ENCODE peak calls at places on chromosomes 5 and 9, in four cellular contexts. V is K562, J is tibial nerve, F is HepG2. L is an unnamed sample. For H3K36me3, the result is how much of the 10 kb centered on the place peaks cover.

GRCh38 chr9:96532173-96532572 is 82.2 kb downstream of the HABP4 start:
- DNase-seq in V (no peak), J (no peak), F (no peak), L (no peak)

GRCh38 chr9:130237763-130238524 is 27.6 kb upstream of the HMCN2 start:
- DNase-seq in V (no peak), J (no peak), F (no peak), L (no peak)

GRCh38 chr5:139665626-139666025 is 17.5 kb downstream of the CXXC5 start:
- DNase-seq in V (no peak), J (no peak), F (no peak), L (no peak)

GRCh38 chr9:36911601-36912412 is 122.3 kb downstream of the PAX5 start:
- DNase-seq in V (no peak), J (no peak), F (no peak), L (no peak)

GRCh38 chr9:21549251-21549765 is 67.2 kb upstream of the IFNE start:
- DNase-seq in V (no peak), J (no peak), F (no peak), L (no peak)

GRCh38 chr5:143041972-143042770 is 272.0 kb downstream of the ARHGAP26 start:
- DNase-seq in V (no peak), J (no peak), F (no peak), L (no peak)

GRCh38 chr5:179318193-179318955 is 26.9 kb downstream of the ADAMTS2 start:
- DNase-seq in V (no peak), J (no peak), F (no peak), L (peak)

GRCh38 chr9:90970603-90971002 is 169.0 kb downstream of the SYK start:
- DNase-seq in V (no peak), J (no peak), F (no peak), L (no peak)

GRCh38 chr5:94468531-94468930 is 149.9 kb downstream of the KIAA0825 start:
- DNase-seq in V (no peak), J (no peak), F (no peak), L (no peak)

GRCh38 chr5:133844836-133845235 is 123.6 kb downstream of the C5orf15 start:
- DNase-seq in V (no peak), J (no peak), F (no peak), L (no peak)

GRCh38 chr9:133862585-133863041 is 124.5 kb upstream of the SARDH start:
- DNase-seq in V (no peak), J (peak), F (no peak), L (peak)

GRCh38 chr9:13149454-13149853 is 130.0 kb downstream of the MPDZ start:
- DNase-seq in V (no peak), J (no peak), F (no peak), L (no peak)

GRCh38 chr9:2697492-2697891 is 19.8 kb upstream of the KCNV2 start:
- DNase-seq in V (no peak), J (no peak), F (no peak), L (no peak)

GRCh38 chr9:128684325-128685021 is 4.5 kb upstream of the SET start:
- DNase-seq in V (peak), J (peak), F (peak), L (peak)

GRCh38 chr9:128683340-128684064 is 5.5 kb upstream of the SET start:
- DNase-seq in V (peak), J (no peak), F (no peak), L (peak)

GRCh38 chr9:128684065-128684324 is 5.0 kb upstream of the SET start:
- DNase-seq in V (peak), J (no peak), F (no peak), L (no peak)

GRCh38 chr9:128685636-128686489 is 3.2 kb upstream of the SET start:
- DNase-seq in V (no peak), J (no peak), F (no peak), L (peak)

DNA sequence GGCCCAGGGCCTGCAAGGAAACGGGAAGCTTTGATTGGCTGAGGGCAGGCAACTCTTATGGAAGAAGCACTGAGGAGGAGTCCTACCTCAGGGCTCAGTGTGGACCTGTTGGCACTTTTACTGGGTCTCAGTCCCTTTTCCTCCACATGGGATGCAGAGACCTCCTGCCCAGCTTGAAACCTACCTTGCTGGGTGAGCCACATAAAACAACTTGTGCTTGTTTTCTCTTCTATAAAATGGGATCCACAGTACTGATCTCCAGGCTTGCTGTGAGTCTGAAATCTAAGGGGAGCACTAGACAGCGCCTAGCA is 4.0 kb upstream of the SET start:
- DNase-seq in V (no peak), J (no peak), F (peak), L (no peak)
- H3K4me3 ChIP-seq in V (no peak), J (no peak), F (peak), L (no peak)

GRCh38 chr5:66882592-66883227 is 286.5 kb downstream of the MAST4 start:
- DNase-seq in V (no peak), J (no peak), F (no peak), L (no peak)

GRCh38 chr5:66877843-66878242 is 281.6 kb downstream of the MAST4 start:
- DNase-seq in V (no peak), J (no peak), F (no peak), L (no peak)

GRCh38 chr5:66876266-66876807 is 280.1 kb downstream of the MAST4 start:
- DNase-seq in V (no peak), J (no peak), F (no peak), L (no peak)

GRCh38 chr5:66884589-66885228 is 288.5 kb downstream of the MAST4 start:
- DNase-seq in V (no peak), J (no peak), F (no peak), L (no peak)

GRCh38 chr5:66881475-66882161 is 285.4 kb downstream of the MAST4 start:
- DNase-seq in V (no peak), J (no peak), F (no peak), L (peak)
- TF ChIP-seq EP300 in V (no peak), J (no peak), F (no peak), L (peak)

DNA sequence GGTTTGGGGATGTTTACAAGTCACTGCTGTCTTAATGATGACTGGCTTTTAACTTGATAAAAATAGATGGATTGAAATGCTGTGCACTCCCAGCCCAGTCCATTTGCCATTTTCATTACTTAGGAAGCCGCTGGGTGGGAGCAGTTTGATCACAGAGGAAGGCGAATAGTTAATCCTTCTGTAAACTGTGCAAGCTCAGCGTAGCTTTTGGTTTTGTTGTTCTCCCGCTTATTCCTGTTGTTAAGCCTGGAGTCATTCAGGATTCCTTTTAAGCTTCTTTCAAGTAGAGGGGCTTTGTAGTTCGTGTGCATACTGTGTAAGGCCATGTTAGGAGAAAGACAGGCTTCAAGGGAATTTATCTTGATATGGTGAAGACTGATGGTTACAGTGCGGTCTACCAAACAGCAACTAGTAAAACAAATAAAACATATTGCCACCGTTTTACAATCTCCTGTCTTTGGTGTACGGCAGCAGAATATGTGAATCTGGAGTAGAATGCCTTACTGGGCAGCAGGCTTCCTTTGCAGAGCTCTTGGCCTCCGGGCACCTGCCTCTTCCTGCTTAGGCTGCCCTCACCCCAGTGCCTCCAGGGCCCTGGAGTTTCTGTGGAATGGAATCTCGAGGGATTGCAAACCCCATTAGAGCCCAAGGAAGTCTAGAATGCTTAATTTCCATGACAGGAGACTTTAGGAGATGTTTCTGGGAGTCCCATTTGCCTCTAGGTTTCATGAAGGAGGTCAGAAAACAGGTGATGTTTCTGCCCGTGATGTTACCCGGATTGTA is 141.4 kb downstream of the TRIO start:
- DNase-seq in V (no peak), J (no peak), F (no peak), L (no peak)
- H3K36me3 ChIP-seq in V (under half), J (under half), F (under half), L (under half)

DNA sequence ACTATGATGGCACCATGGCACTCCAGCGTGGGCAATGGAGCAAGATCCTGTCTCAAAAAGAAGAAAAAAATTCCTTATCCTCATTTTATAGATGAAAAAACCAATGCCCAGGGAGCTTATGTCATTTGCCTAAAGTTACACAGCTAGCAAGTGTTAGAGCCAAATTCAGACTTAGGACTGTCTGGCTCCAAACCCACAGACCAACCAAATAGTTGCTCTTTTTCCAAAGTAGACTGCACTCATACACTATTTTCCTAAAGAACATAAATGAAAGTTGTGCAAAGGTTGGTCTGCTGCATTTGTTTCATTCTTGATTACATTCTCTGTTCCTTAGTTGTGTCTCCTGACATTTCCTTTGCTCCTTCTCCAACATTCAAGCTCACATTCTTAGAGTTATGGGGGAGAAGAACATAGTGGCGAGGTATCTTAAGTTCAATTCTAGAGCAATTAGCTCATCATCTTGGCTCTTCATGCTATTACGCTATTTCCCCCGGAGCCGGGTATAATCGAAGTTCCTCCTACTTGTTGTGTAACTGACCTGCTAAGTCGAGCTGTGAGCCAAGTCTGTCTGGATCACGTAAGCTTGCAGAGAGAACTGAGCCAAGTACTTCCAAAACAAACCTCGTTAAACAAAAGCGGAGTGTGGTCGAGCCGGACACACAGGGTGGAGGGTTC is 138.3 kb downstream of the RFK start:
- DNase-seq in V (no peak), J (peak), F (no peak), L (no peak)
- H3K4me3 ChIP-seq in V (no peak), J (no peak), F (no peak), L (peak)

GRCh38 chr5:81163641-81164040 is 69.5 kb upstream of the CKMT2 start:
- DNase-seq in V (no peak), J (no peak), F (no peak), L (no peak)
- TF ChIP-seq EP300 in V (no peak), J (no peak), F (no peak), L (no peak)

L was measured in upper lobe of left lung.